ENCODE peak calls at places on chromosome 10, in ten cellular contexts. W is WTC11, P is A673, N is AG10803, O is AG04449, K is heart right ventricle, A is foreskin fibroblast, I is pancreas, V is prostate gland, D is cardiac muscle cell. B is an unnamed sample.

GRCh38 chr10:1382711-1383110 is 326.5 kb downstream of the WDR37 start:
- DNase-seq in W (no peak), P (no peak), N (no peak), O (no peak), K (no peak), A (no peak), I (no peak), V (no peak), D (no peak), B (no peak)

GRCh38 chr10:90912854-90913479 is 7.9 kb downstream of the ANKRD1 start:
- DNase-seq in W (no peak), P (no peak), N (no peak), O (no peak), K (no peak), A (no peak), I (no peak), V (no peak), D (no peak), B (no peak)

GRCh38 chr10:126075009-126075408 is 178.6 kb downstream of the FANK1 start:
- DNase-seq in W (no peak), P (no peak), N (no peak), O (no peak), K (no peak), A (no peak), I (no peak), V (no peak), D (no peak), B (no peak)

GRCh38 chr10:97508342-97508741 is 9.6 kb downstream of the UBTD1 start:
- DNase-seq in W (no peak), P (no peak), N (peak; percentile 54), O (no peak), K (no peak), A (peak; percentile 54), I (no peak), V (no peak), D (no peak), B (no peak)

GRCh38 chr10:24277771-24278518 is 69.0 kb downstream of the KIAA1217 start:
- DNase-seq in W (no peak), P (no peak), N (no peak), O (no peak), K (peak; percentile 28), A (no peak), I (no peak), V (no peak), D (no peak), B (no peak)

GRCh38 chr10:59126277-59126676 is 50.2 kb upstream of the PHYHIPL start:
- DNase-seq in W (no peak), P (no peak), N (no peak), O (no peak), K (no peak), A (no peak), I (no peak), V (no peak), D (peak; percentile 5), B (no peak)

GRCh38 chr10:98078774-98079173 is 48.4 kb upstream of the CRTAC1 start:
- DNase-seq in W (no peak), P (no peak), N (no peak), O (no peak), K (no peak), A (no peak), I (no peak), V (no peak), D (no peak), B (no peak)

GRCh38 chr10:110392860-110393732 is 88.4 kb upstream of the SMNDC1 start:
- DNase-seq in W (no peak), P (peak; percentile 37), N (peak; percentile 92), O (no peak), K (no peak), A (peak; percentile 92), I (no peak), V (peak; percentile 54), D (no peak), B (no peak)

GRCh38 chr10:13877154-13877909 is 290.6 kb downstream of the PRPF18 start:
- DNase-seq in W (no peak), P (no peak), N (peak; percentile 90), O (no peak), K (peak; percentile 32), A (peak; percentile 62), I (peak; percentile 18), V (no peak), D (no peak), B (no peak)

GRCh38 chr10:129965418-129965793 is 1.3 kb upstream of the EBF3 start:
- DNase-seq in W (no peak), P (no peak), N (no peak), O (no peak), K (no peak), A (no peak), I (no peak), V (no peak), D (no peak), B (no peak)

DNA sequence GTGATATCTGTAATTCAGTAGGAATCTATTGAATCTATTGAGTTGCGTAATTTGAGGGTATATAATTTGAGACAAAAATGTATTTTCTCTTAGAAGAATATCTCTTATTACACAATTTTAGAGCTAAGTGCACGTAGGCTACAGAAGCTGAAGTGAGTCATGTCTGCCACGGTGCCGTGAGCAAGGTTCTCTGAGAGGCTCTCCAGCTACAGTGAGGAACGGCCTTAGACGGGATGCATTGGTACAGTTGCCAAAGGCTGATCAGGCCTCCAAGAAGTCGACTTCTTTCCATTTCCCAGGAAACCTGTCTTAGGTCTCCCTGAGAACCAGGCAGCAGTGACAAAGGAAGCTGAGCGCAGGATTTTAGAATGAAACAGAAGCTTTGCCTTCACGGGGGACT is 28.6 kb downstream of the TCERG1L start:
- DNase-seq in W (no peak), P (no peak), N (no peak), O (no peak), K (no peak), A (no peak), I (no peak), V (no peak), D (no peak), B (no peak)
- TF ChIP-seq CTCF in W (no peak), P (no peak), N (no peak), O (no peak), K (no peak), A (no peak), I (no peak), V (no peak), D (no peak), B (no peak)

GRCh38 chr10:17250736-17251135 is 22.7 kb downstream of the VIM start:
- DNase-seq in W (no peak), P (no peak), N (no peak), O (no peak), K (no peak), A (no peak), I (no peak), V (no peak), D (no peak), B (no peak)

GRCh38 chr10:17244712-17245365 is 16.8 kb downstream of the VIM start:
- DNase-seq in W (no peak), P (no peak), N (peak; percentile 52), O (no peak), K (no peak), A (no peak), I (no peak), V (no peak), D (no peak), B (no peak)

GRCh38 chr10:17247210-17247609 is 19.2 kb downstream of the VIM start:
- DNase-seq in W (no peak), P (no peak), N (no peak), O (no peak), K (no peak), A (no peak), I (no peak), V (no peak), D (no peak), B (no peak)

GRCh38 chr10:17248964-17249363 is 20.9 kb downstream of the VIM start:
- DNase-seq in W (no peak), P (no peak), N (no peak), O (no peak), K (no peak), A (no peak), I (no peak), V (no peak), D (no peak), B (no peak)

GRCh38 chr10:17249820-17250219 is 21.8 kb downstream of the VIM start:
- DNase-seq in W (no peak), P (peak; percentile 48), N (peak; percentile 21), O (no peak), K (no peak), A (no peak), I (no peak), V (no peak), D (no peak), B (no peak)
- TF ChIP-seq CTCF in W (peak; percentile 14), P (peak; percentile 55), N (peak; percentile 59), O (peak; percentile 28), K (peak; percentile 32), A (peak; percentile 31), I (peak; percentile 11), V (no peak), D (peak; percentile 56), B (peak; percentile 36)

GRCh38 chr10:102582181-102582580 is 62.1 kb upstream of the TRIM8 start:
- DNase-seq in W (no peak), P (no peak), N (no peak), O (no peak), K (no peak), A (no peak), I (no peak), V (no peak), D (no peak), B (no peak)

GRCh38 chr10:102581401-102581800 is 62.9 kb upstream of the TRIM8 start:
- DNase-seq in W (no peak), P (no peak), N (no peak), O (no peak), K (no peak), A (no peak), I (no peak), V (no peak), D (no peak), B (no peak)

GRCh38 chr10:102579206-102579790 is 65.0 kb upstream of the TRIM8 start:
- DNase-seq in W (no peak), P (peak; percentile 54), N (peak; percentile 32), O (no peak), K (no peak), A (peak; percentile 25), I (no peak), V (no peak), D (no peak), B (no peak)

GRCh38 chr10:102580230-102580629 is 64.0 kb upstream of the TRIM8 start:
- DNase-seq in W (no peak), P (no peak), N (no peak), O (no peak), K (no peak), A (peak; percentile 41), I (no peak), V (no peak), D (no peak), B (no peak)

DNA sequence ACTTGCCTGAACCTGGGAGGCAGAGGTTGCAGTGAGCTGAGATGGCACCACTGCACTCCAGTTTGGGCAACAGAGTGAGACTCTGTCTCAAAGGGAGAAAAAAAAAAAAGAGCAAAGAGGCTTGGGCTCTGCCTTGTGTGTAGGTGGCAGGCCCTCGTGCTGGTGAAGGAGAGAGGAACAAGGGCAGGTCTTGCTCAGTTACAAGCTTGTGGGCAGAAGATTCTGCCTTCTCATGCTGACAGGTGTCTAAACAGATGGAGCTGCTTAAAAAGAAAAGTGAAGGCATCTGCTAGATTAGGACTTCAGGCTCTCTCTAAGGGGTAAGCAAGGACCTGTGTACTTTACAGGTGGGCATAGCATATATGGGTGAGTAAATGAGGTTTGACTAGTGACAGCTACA is 65.5 kb upstream of the TRIM8 start:
- DNase-seq in W (no peak), P (no peak), N (no peak), O (no peak), K (no peak), A (no peak), I (no peak), V (no peak), D (no peak), B (no peak)
- TF ChIP-seq CTCF in W (no peak), P (no peak), N (no peak), O (no peak), K (no peak), A (no peak), I (no peak), V (no peak), D (no peak), B (no peak)

GRCh38 chr10:46543379-46544014 is 13.0 kb downstream of the GPRIN2 start:
- DNase-seq in W (no peak), P (no peak), N (no peak), O (no peak), K (no peak), A (no peak), I (peak; percentile 2), V (no peak), D (no peak), B (no peak)
- TF ChIP-seq CTCF in W (no peak), P (no peak), N (no peak), O (no peak), K (no peak), A (no peak), I (no peak), V (no peak), D (no peak), B (no peak)